ENCODE peak calls at places on chromosome 6, in six cellular contexts. P is psoas muscle; I is effector memory CD4-positive, alpha-beta T cell; B is lung; R is hepatocyte; J is dorsolateral prefrontal cortex. N is an unnamed sample.

GRCh38 chr6:84912472-84913143 is 148.2 kb upstream of the TBX18 start:
- DNase-seq in P (no peak), I (no peak), B (no peak), R (no peak), J (no peak), N (no peak)

GRCh38 chr6:91132461-91132860 is 545.6 kb upstream of the MAP3K7 start:
- DNase-seq in P (no peak), I (no peak), B (no peak), R (peak), J (no peak), N (no peak)

GRCh38 chr6:148839044-148839443 is 92.2 kb downstream of the UST start:
- DNase-seq in P (no peak), I (no peak), B (no peak), R (peak), J (no peak), N (no peak)

GRCh38 chr6:130810307-130811030 is 16.7 kb upstream of the SMLR1 start:
- DNase-seq in P (no peak), I (no peak), B (no peak), R (no peak), J (no peak), N (no peak)

GRCh38 chr6:152380993-152381898 is 255.9 kb downstream of the SYNE1 start:
- DNase-seq in P (peak), I (no peak), B (peak), R (peak), J (peak), N (peak)

GRCh38 chr6:7051780-7052440 is 55.9 kb upstream of the RREB1 start:
- DNase-seq in P (peak), I (peak), B (peak), R (peak), J (no peak), N (peak)

GRCh38 chr6:16947461-16948159 is 154.2 kb upstream of the STMND1 start:
- DNase-seq in P (no peak), I (no peak), B (peak), R (peak), J (no peak), N (no peak)

GRCh38 chr6:105433723-105434122 is 30.8 kb upstream of the PREP start:
- DNase-seq in P (no peak), I (no peak), B (no peak), R (no peak), J (no peak), N (no peak)

GRCh38 chr6:93013054-93013453 is 406.3 kb downstream of the EPHA7 start:
- DNase-seq in P (no peak), I (no peak), B (no peak), R (no peak), J (no peak), N (no peak)

GRCh38 chr6:33469661-33470060 is 15.3 kb downstream of the ZBTB9 start:
- DNase-seq in P (no peak), I (no peak), B (no peak), R (no peak), J (no peak), N (no peak)

GRCh38 chr6:28772480-28773381 is 151.1 kb downstream of the TRIM27 start:
- DNase-seq in P (no peak), I (no peak), B (no peak), R (no peak), J (no peak), N (no peak)

GRCh38 chr6:154522576-154522975 is 12.1 kb upstream of the CNKSR3 start:
- DNase-seq in P (no peak), I (no peak), B (no peak), R (no peak), J (no peak), N (no peak)

GRCh38 chr6:35214869-35215664 is 1.3 kb downstream of the SCUBE3 start:
- DNase-seq in P (no peak), I (no peak), B (no peak), R (peak), J (no peak), N (no peak)

GRCh38 chr6:108120311-108120710 is 45.5 kb upstream of the NR2E1 start:
- DNase-seq in P (no peak), I (no peak), B (no peak), R (no peak), J (no peak), N (no peak)

GRCh38 chr6:154242617-154243357 is 113.8 kb downstream of the IPCEF1 start:
- DNase-seq in P (no peak), I (no peak), B (no peak), R (no peak), J (no peak), N (no peak)

GRCh38 chr6:1348675-1349074 is 36.8 kb downstream of the FOXQ1 start:
- DNase-seq in P (peak), I (no peak), B (peak), R (no peak), J (no peak), N (no peak)

GRCh38 chr6:16402501-16402900 is 164.1 kb downstream of the GMPR start:
- DNase-seq in P (no peak), I (no peak), B (no peak), R (peak), J (no peak), N (no peak)

GRCh38 chr6:41098366-41098765 is 25.6 kb downstream of the NFYA start:
- DNase-seq in P (no peak), I (no peak), B (no peak), R (no peak), J (no peak), N (no peak)

GRCh38 chr6:9535106-9535505 is 879.8 kb downstream of the TFAP2A start:
- DNase-seq in P (no peak), I (no peak), B (no peak), R (no peak), J (no peak), N (no peak)

GRCh38 chr6:44668976-44669934 is 281.7 kb downstream of the CDC5L start:
- DNase-seq in P (no peak), I (no peak), B (no peak), R (no peak), J (no peak), N (no peak)

GRCh38 chr6:79137671-79138070 is 59.6 kb upstream of the PHIP start:
- DNase-seq in P (no peak), I (no peak), B (no peak), R (no peak), J (no peak), N (no peak)

GRCh38 chr6:132731086-132731485 is 17.2 kb upstream of the VNN1 start:
- DNase-seq in P (no peak), I (no peak), B (no peak), R (no peak), J (no peak), N (no peak)

GRCh38 chr6:18262812-18263560 is 1.3 kb downstream of the DEK start:
- DNase-seq in P (no peak), I (peak), B (no peak), R (no peak), J (no peak), N (no peak)

GRCh38 chr6:131823276-131823902 is 15.6 kb downstream of the ENPP1 start:
- DNase-seq in P (no peak), I (no peak), B (no peak), R (no peak), J (no peak), N (no peak)

GRCh38 chr6:109008537-109008950 is 86.1 kb downstream of the SESN1 start:
- DNase-seq in P (no peak), I (no peak), B (no peak), R (peak), J (no peak), N (no peak)

GRCh38 chr6:39188577-39188976 is 40.7 kb downstream of the KCNK5 start:
- DNase-seq in P (no peak), I (no peak), B (no peak), R (no peak), J (no peak), N (no peak)

GRCh38 chr6:107670792-107671199 is 153.3 kb downstream of the SCML4 start:
- DNase-seq in P (peak), I (no peak), B (peak), R (peak), J (no peak), N (peak)

GRCh38 chr6:90285611-90286381 is 10.8 kb downstream of the BACH2 start:
- DNase-seq in P (peak), I (peak), B (peak), R (peak), J (peak), N (peak)

GRCh38 chr6:20135677-20136268 is 76.5 kb downstream of the MBOAT1 start:
- DNase-seq in P (no peak), I (no peak), B (no peak), R (no peak), J (no peak), N (no peak)

GRCh38 chr6:18330548-18331066 is 56.5 kb upstream of the RNF144B start:
- DNase-seq in P (no peak), I (no peak), B (no peak), R (no peak), J (no peak), N (no peak)

GRCh38 chr6:42316390-42316970 is 98.8 kb upstream of the MRPS10 start:
- DNase-seq in P (no peak), I (no peak), B (peak), R (peak), J (no peak), N (no peak)

GRCh38 chr6:153668758-153669157 is 370.3 kb upstream of the OPRM1 start:
- DNase-seq in P (no peak), I (no peak), B (no peak), R (no peak), J (no peak), N (no peak)

GRCh38 chr6:79203753-79204253 is 30.7 kb downstream of the HMGN3 start:
- DNase-seq in P (no peak), I (no peak), B (no peak), R (no peak), J (no peak), N (no peak)

GRCh38 chr6:111809264-111809663 is 64.0 kb downstream of the FYN start:
- DNase-seq in P (no peak), I (no peak), B (no peak), R (no peak), J (no peak), N (no peak)

GRCh38 chr6:111817451-111818146 is 55.7 kb downstream of the FYN start:
- DNase-seq in P (peak), I (no peak), B (no peak), R (no peak), J (peak), N (peak)

GRCh38 chr6:111812080-111813038 is 60.9 kb downstream of the FYN start:
- DNase-seq in P (no peak), I (no peak), B (no peak), R (no peak), J (no peak), N (no peak)

GRCh38 chr6:111810321-111811235 is 62.7 kb downstream of the FYN start:
- DNase-seq in P (no peak), I (no peak), B (no peak), R (no peak), J (no peak), N (no peak)

GRCh38 chr6:111813247-111814162 is 59.7 kb downstream of the FYN start:
- DNase-seq in P (no peak), I (no peak), B (no peak), R (no peak), J (no peak), N (no peak)
- H3K27ac ChIP-seq in P (no peak), I (no peak), B (no peak), R (no peak), J (no peak), N (no peak)

DNA sequence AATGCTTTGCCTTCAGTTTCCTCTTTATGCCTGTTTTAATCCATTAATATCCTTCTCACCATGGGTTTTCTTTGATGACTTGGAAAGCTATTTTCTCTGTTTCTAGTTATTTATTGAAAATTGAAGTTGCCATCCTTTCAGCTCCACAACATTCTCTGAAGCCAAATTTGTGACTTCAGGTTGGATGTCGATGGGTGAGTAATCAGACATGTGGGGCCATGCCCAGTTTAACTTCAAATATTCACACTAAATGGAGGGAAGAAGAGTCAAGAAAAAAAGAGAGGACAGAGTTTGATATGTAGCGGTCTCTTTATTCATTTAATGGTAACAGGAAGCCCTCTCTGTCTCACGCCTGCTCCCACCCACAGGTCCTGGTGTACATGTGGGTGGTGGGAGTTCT is 89.1 kb upstream of the RIPOR2 start:
- DNase-seq in P (no peak), I (no peak), B (no peak), R (no peak), J (no peak), N (no peak)
- H3K27ac ChIP-seq in P (no peak), I (no peak), B (no peak), R (no peak), J (no peak), N (no peak)

GRCh38 chr6:142301421-142302391 is at the start of gene ADGRG6:
- DNase-seq in P (peak), I (no peak), B (peak), R (peak), J (no peak), N (peak)

GRCh38 chr6:142304241-142304640 is 2.4 kb downstream of the ADGRG6 start:
- DNase-seq in P (no peak), I (no peak), B (no peak), R (no peak), J (no peak), N (no peak)

GRCh38 chr6:142303191-142303564 is 1.4 kb downstream of the ADGRG6 start:
- DNase-seq in P (no peak), I (no peak), B (no peak), R (no peak), J (no peak), N (no peak)

GRCh38 chr6:142300758-142301251 is 1.0 kb upstream of the ADGRG6 start:
- DNase-seq in P (peak), I (no peak), B (peak), R (peak), J (no peak), N (no peak)

GRCh38 chr6:142302427-142303190 is 802 bp downstream of the ADGRG6 start:
- DNase-seq in P (no peak), I (no peak), B (peak), R (peak), J (no peak), N (no peak)
- H3K27ac ChIP-seq in P (no peak), I (no peak), B (no peak), R (peak), J (no peak), N (no peak)

DNA sequence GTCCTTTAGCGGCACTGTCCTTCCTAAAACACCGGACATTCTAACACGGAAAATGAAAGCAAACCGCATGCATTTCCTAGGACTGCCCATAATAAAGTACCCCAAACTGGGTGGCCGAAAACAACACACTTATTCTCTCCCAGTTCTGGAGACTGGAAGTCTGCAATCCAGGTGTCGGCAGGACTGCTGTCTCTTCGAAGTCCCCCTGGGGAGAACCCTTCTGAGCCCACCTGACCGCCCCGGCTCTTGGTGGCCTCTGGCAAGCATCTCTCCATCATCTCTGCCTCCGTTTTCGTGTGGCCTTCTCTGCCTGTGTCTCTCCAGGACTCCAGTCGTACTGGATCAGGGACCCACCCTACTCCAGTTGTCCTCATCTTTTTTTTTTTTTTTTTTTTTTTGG is 55.4 kb downstream of the SYNJ2 start:
- DNase-seq in P (no peak), I (no peak), B (no peak), R (no peak), J (no peak), N (no peak)
- H3K27ac ChIP-seq in P (no peak), I (no peak), B (no peak), R (no peak), J (no peak), N (no peak)

DNA sequence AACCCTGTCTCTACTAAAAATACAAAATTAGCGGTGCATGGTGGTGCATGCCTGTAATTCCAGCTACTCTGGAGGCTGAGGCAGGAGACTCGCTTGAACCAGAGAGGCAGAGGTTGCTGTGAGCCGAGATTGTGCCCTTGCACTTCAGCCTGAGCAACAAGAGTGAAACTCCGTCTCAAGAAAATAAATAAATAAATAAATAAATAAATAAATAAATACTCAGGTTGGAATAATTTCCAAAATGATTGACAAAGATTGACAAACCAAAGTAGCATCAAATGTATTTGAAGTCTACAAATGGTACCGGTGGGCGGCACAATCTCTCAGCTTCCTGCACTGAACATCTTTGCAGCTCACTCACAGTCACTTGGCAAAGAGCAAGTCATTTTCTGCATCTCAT is 144.1 kb upstream of the NRSN1 start:
- DNase-seq in P (no peak), I (no peak), B (no peak), R (no peak), J (no peak), N (no peak)
- H3K27ac ChIP-seq in P (no peak), I (no peak), B (no peak), R (no peak), J (no peak), N (no peak)

GRCh38 chr6:143965503-143966171 is 42.4 kb downstream of the PLAGL1 start:
- DNase-seq in P (no peak), I (no peak), B (no peak), R (no peak), J (no peak), N (no peak)

GRCh38 chr6:143967861-143968498 is 40.1 kb downstream of the PLAGL1 start:
- DNase-seq in P (no peak), I (no peak), B (no peak), R (no peak), J (no peak), N (no peak)

GRCh38 chr6:143964667-143965066 is 43.4 kb downstream of the PLAGL1 start:
- DNase-seq in P (no peak), I (no peak), B (no peak), R (peak), J (no peak), N (no peak)

GRCh38 chr6:143969077-143969476 is 39.0 kb downstream of the PLAGL1 start:
- DNase-seq in P (no peak), I (no peak), B (no peak), R (no peak), J (no peak), N (no peak)

GRCh38 chr6:143966291-143966690 is 41.8 kb downstream of the PLAGL1 start:
- DNase-seq in P (no peak), I (no peak), B (no peak), R (no peak), J (no peak), N (no peak)
- H3K27ac ChIP-seq in P (no peak), I (no peak), B (no peak), R (peak), J (no peak), N (no peak)

DNA sequence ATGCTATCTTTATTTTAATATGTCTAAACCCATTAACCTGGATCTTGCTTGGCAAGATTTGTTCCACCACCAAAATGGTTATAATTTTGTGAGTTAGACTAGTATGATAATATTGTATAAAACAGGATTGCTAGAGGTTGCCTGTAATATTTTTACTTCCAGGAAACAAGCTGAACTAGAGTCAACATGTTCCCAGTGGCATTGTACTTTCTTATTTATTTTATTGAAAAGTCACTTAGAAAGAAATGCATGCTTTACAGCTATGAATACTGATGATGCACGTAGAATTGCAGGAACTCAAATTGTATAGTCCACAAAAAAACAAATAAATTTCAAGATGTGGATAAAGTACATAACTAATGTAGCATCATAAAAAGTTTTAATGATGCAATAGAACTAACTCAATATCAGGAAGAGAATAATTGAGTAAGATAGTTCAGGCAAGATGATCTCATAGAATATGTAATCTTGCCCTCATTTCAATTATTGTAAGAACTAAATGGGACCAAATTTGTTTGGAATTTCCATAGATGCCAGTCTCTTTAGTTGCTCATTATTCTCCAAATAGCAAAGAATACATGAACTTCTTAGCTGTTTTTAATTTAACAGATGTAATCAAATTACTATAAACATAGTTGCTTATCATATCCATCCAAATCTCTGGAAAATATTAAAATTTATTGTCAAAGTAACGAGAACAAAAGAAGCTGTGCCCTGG is 451.8 kb downstream of the COL12A1 start:
- DNase-seq in P (no peak), I (no peak), B (no peak), R (no peak), J (no peak), N (no peak)
- H3K27ac ChIP-seq in P (no peak), I (no peak), B (no peak), R (no peak), J (no peak), N (no peak)

GRCh38 chr6:137877113-137877512 is 10.1 kb downstream of the TNFAIP3 start:
- DNase-seq in P (no peak), I (no peak), B (no peak), R (no peak), J (no peak), N (no peak)

GRCh38 chr6:137878070-137878809 is 11.2 kb downstream of the TNFAIP3 start:
- DNase-seq in P (no peak), I (no peak), B (no peak), R (no peak), J (no peak), N (no peak)

GRCh38 chr6:137874204-137875001 is 7.3 kb downstream of the TNFAIP3 start:
- DNase-seq in P (no peak), I (no peak), B (peak), R (no peak), J (no peak), N (no peak)

GRCh38 chr6:137875606-137876005 is 8.5 kb downstream of the TNFAIP3 start:
- DNase-seq in P (no peak), I (no peak), B (no peak), R (no peak), J (no peak), N (no peak)

GRCh38 chr6:137876547-137876946 is 9.5 kb downstream of the TNFAIP3 start:
- DNase-seq in P (no peak), I (no peak), B (no peak), R (no peak), J (no peak), N (no peak)
- H3K27ac ChIP-seq in P (no peak), I (no peak), B (no peak), R (no peak), J (no peak), N (no peak)